ENCODE peak calls at places on chromosomes 11 and 22, in ten cellular contexts. L is prostate gland, S is K562, Y is stomach, R is Peyer's patch, Q is spleen, F is esophagus squamous epithelium, N is heart left ventricle, I is tibial nerve, H is IMR-90. T is an unnamed sample. For H3K4me1, the result is how much of the 10 kb centered on the place peaks cover.

GRCh38 chr11:75577198-75577597 is 15.1 kb downstream of the SERPINH1 start:
- DNase-seq in L (peak), S (peak), Y (peak), R (no peak), Q (no peak), F (no peak), N (no peak), I (peak), H (peak), T (peak)

GRCh38 chr11:34263462-34264186 is 94.2 kb downstream of the ABTB2 start:
- DNase-seq in L (peak), S (no peak), Y (peak), R (peak), Q (no peak), F (no peak), N (peak), I (no peak), H (peak), T (peak)

GRCh38 chr11:66745356-66746235 is 16.6 kb upstream of the SPTBN2 start:
- DNase-seq in L (peak), S (peak), Y (peak), R (peak), Q (peak), F (no peak), N (no peak), I (no peak), H (no peak), T (peak)

GRCh38 chr11:119874660-119875238 is 145.7 kb upstream of the NECTIN1 start:
- DNase-seq in L (no peak), S (no peak), Y (no peak), R (peak), Q (peak), F (no peak), N (no peak), I (no peak), H (no peak), T (no peak)

GRCh38 chr22:32534252-32535215 is 59.9 kb downstream of the FBXO7 start:
- DNase-seq in L (no peak), S (no peak), Y (peak), R (no peak), Q (no peak), F (no peak), N (peak), I (no peak), H (no peak), T (peak)

GRCh38 chr22:38861170-38861874 is 10.7 kb downstream of the CBX6 start:
- DNase-seq in L (no peak), S (peak), Y (no peak), R (peak), Q (no peak), F (no peak), N (no peak), I (no peak), H (no peak), T (no peak)

GRCh38 chr11:9601041-9601875 is 27.8 kb downstream of the WEE1 start:
- DNase-seq in L (no peak), S (no peak), Y (no peak), R (no peak), Q (peak), F (no peak), N (peak), I (no peak), H (peak), T (peak)

GRCh38 chr11:124746621-124747243 is 5.3 kb downstream of the VSIG2 start:
- DNase-seq in L (peak), S (peak), Y (peak), R (peak), Q (peak), F (peak), N (peak), I (peak), H (peak), T (peak)

GRCh38 chr11:3950996-3951662 is 95.7 kb downstream of the STIM1 start:
- DNase-seq in L (no peak), S (no peak), Y (no peak), R (no peak), Q (no peak), F (no peak), N (no peak), I (no peak), H (peak), T (no peak)

GRCh38 chr11:118620529-118621070 is 13.2 kb downstream of the PHLDB1 start:
- DNase-seq in L (no peak), S (peak), Y (no peak), R (peak), Q (peak), F (no peak), N (peak), I (no peak), H (no peak), T (no peak)

GRCh38 chr11:112213753-112214152 is 12.5 kb upstream of the PTS start:
- DNase-seq in L (no peak), S (no peak), Y (no peak), R (no peak), Q (no peak), F (no peak), N (no peak), I (no peak), H (peak), T (no peak)

GRCh38 chr11:71305451-71306125 is 53.2 kb upstream of the SHANK2 start:
- DNase-seq in L (no peak), S (no peak), Y (peak), R (peak), Q (peak), F (no peak), N (no peak), I (no peak), H (no peak), T (no peak)

GRCh38 chr11:92152245-92152644 is 72.4 kb upstream of the FAT3 start:
- DNase-seq in L (no peak), S (no peak), Y (no peak), R (no peak), Q (no peak), F (no peak), N (no peak), I (no peak), H (no peak), T (no peak)

GRCh38 chr11:10303558-10304363 is 1.1 kb upstream of the ADM start:
- DNase-seq in L (peak), S (no peak), Y (peak), R (peak), Q (peak), F (no peak), N (no peak), I (no peak), H (peak), T (peak)

GRCh38 chr11:6563667-6564066 is 39.7 kb downstream of the RRP8 start:
- DNase-seq in L (no peak), S (no peak), Y (no peak), R (no peak), Q (no peak), F (no peak), N (no peak), I (no peak), H (no peak), T (no peak)

GRCh38 chr11:29184939-29185890 is 831.6 kb downstream of the KCNA4 start:
- DNase-seq in L (no peak), S (no peak), Y (no peak), R (no peak), Q (no peak), F (no peak), N (no peak), I (no peak), H (peak), T (no peak)

GRCh38 chr11:106961518-106961917 is 56.8 kb downstream of the GUCY1A2 start:
- DNase-seq in L (no peak), S (no peak), Y (no peak), R (no peak), Q (no peak), F (no peak), N (no peak), I (no peak), H (peak), T (no peak)

GRCh38 chr22:41654322-41654721 is 33.2 kb downstream of the XRCC6 start:
- DNase-seq in L (no peak), S (no peak), Y (no peak), R (no peak), Q (no peak), F (no peak), N (no peak), I (no peak), H (no peak), T (no peak)

GRCh38 chr11:65261591-65262380 is at the start of gene POLA2:
- DNase-seq in L (peak), S (peak), Y (peak), R (peak), Q (peak), F (peak), N (peak), I (peak), H (peak), T (peak)

GRCh38 chr22:21917206-21917958 is 35.3 kb downstream of the PPM1F start:
- DNase-seq in L (no peak), S (no peak), Y (peak), R (no peak), Q (no peak), F (no peak), N (no peak), I (no peak), H (no peak), T (peak)

GRCh38 chr11:47106839-47107520 is 69.7 kb downstream of the ARFGAP2 start:
- DNase-seq in L (no peak), S (no peak), Y (no peak), R (no peak), Q (no peak), F (no peak), N (no peak), I (no peak), H (no peak), T (no peak)

GRCh38 chr11:11149671-11150459 is 203.2 kb downstream of the CSNK2A3 start:
- DNase-seq in L (no peak), S (no peak), Y (no peak), R (no peak), Q (no peak), F (no peak), N (no peak), I (no peak), H (no peak), T (no peak)

DNA sequence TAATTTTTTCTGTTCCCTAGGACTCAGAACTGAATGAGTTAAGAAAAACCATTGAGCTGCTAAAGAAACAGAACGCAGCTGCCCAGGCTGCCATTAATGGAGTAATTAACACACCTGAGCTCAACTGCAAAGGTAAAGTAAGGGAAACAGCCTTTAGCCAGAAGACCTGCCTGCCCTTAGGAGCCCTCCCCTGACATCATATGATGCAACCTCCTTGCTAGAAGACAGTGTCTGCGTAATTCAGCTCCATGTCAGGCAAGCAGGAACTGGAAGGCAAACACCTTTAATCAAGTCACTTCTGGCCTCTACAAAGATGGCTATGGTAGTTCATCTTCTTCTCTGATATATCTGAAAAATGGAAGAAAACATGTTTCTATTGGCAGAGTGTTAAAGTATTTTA is 82.3 kb downstream of the DBX1 start:
- DNase-seq in L (no peak), S (no peak), Y (no peak), R (no peak), Q (no peak), F (no peak), N (no peak), I (no peak), H (no peak), T (no peak)
- H3K4me1 ChIP-seq in L (under half), S (under half), Y (under half), R (under half), Q (under half), F (under half), N (under half), I (under half), H (under half), T (under half)

GRCh38 chr11:131186629-131187075 is 183.8 kb upstream of the NTM start:
- DNase-seq in L (no peak), S (no peak), Y (no peak), R (no peak), Q (no peak), F (no peak), N (no peak), I (no peak), H (no peak), T (no peak)
- TF ChIP-seq POLR2A in L (no peak), S (no peak), Y (no peak), R (no peak), Q (no peak), F (no peak), N (no peak), I (no peak), H (no peak), T (no peak)

GRCh38 chr11:45176996-45177395 is 30.6 kb downstream of the PRDM11 start:
- DNase-seq in L (no peak), S (no peak), Y (peak), R (no peak), Q (peak), F (no peak), N (no peak), I (no peak), H (no peak), T (no peak)
- TF ChIP-seq CTCF in L (no peak), S (no peak), Y (no peak), R (no peak), Q (no peak), F (no peak), N (no peak), I (no peak), H (no peak), T (no peak)

DNA sequence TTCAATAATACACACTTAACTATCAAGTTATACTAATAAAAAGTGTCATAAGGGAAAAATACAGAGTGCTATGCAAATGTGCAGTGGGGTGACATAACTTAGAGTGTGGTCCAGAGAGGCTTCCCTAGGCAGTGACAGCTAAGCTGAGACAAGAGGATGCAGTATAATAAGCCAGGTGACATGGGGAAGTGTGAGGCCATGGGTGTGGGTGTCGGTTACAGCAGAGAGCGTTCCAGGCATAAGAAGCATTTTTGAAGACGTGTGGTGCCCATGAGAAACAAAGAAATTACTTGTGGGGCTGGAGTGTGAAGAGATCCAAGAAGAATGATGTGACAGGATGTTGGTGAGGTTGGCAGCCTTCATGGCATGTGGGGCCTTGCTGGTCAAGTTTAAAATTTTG is 78.1 kb upstream of the PICALM start:
- DNase-seq in L (no peak), S (no peak), Y (no peak), R (no peak), Q (no peak), F (no peak), N (no peak), I (no peak), H (no peak), T (no peak)
- H3K4me1 ChIP-seq in L (under half), S (half or more), Y (under half), R (under half), Q (under half), F (under half), N (under half), I (under half), H (under half), T (under half)

DNA sequence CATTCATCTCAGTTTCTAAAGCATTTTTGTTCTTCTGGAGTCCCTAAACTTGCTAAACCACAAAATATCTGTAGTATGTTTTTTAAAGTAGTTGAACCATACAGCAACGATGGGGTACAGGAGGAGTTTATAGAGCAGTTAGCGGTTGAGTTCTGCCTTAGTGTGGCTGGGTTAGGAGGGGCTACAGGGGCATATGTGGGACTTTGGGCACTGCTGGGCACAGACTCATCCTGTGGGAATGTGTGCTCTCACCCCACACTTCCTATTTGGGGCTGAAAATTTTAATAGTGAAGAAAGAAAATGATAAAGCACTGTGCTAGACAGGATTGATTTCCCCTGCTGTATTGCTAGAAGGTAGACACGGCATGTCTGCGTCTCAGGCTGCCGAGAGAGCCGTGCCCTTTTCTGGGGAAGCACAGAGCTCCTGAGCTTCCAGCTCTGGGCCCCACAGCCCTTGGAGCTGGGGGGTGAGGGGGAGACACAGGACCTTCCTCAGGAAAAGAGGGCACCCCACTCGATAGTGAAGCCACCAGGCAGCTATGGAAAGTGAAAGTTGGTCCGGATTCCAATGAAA is 81.3 kb upstream of the PPARA start:
- DNase-seq in L (no peak), S (no peak), Y (peak), R (peak), Q (peak), F (no peak), N (peak), I (no peak), H (peak), T (no peak)
- TF ChIP-seq POLR2A in L (no peak), S (no peak), Y (no peak), R (no peak), Q (no peak), F (no peak), N (no peak), I (no peak), H (no peak), T (no peak)

GRCh38 chr11:33161120-33162005 is at the start of gene CSTF3:
- DNase-seq in L (peak), S (peak), Y (peak), R (peak), Q (peak), F (peak), N (peak), I (peak), H (peak), T (peak)
- TF ChIP-seq CTCF in L (peak), S (peak), Y (no peak), R (peak), Q (peak), F (peak), N (peak), I (peak), H (peak), T (peak)